ENCODE peak calls at places on chromosomes 7 and 10, in five cellular contexts. X is Peyer's patch, E is adrenal gland, F is heart left ventricle, P is body of pancreas. A is an unnamed sample.

GRCh38 chr7:88758355-88759215 is 915 bp upstream of the ZNF804B start:
- DNase-seq in X (no peak), E (peak), F (peak), P (peak), A (no peak)

GRCh38 chr10:21173433-21173963 is 276.4 kb upstream of the NEBL start:
- DNase-seq in X (peak), E (peak), F (no peak), P (peak), A (no peak)

GRCh38 chr7:23477962-23478866 is 7.9 kb upstream of the IGF2BP3 start:
- DNase-seq in X (no peak), E (no peak), F (no peak), P (no peak), A (no peak)

GRCh38 chr10:32174349-32174893 is 118.2 kb upstream of the KIF5B start:
- DNase-seq in X (no peak), E (no peak), F (no peak), P (no peak), A (no peak)

GRCh38 chr10:14022954-14023353 is 307.8 kb downstream of the FRMD4A start:
- DNase-seq in X (no peak), E (no peak), F (no peak), P (no peak), A (no peak)

GRCh38 chr10:124575107-124576035 is 113.7 kb downstream of the LHPP start:
- DNase-seq in X (peak), E (no peak), F (peak), P (no peak), A (peak)

GRCh38 chr10:95290446-95290800 is 380 bp downstream of the PDLIM1 start:
- DNase-seq in X (peak), E (no peak), F (no peak), P (no peak), A (peak)

GRCh38 chr10:59880976-59881510 is 25.3 kb downstream of the CCDC6 start:
- DNase-seq in X (no peak), E (no peak), F (no peak), P (no peak), A (no peak)

GRCh38 chr7:30596043-30596641 is 1.5 kb downstream of the GARS1 start:
- DNase-seq in X (no peak), E (no peak), F (no peak), P (peak), A (no peak)

GRCh38 chr10:66349726-66350125 is 576.1 kb upstream of the LRRTM3 start:
- DNase-seq in X (no peak), E (no peak), F (no peak), P (no peak), A (no peak)

GRCh38 chr10:124992462-124993344 is 50.8 kb downstream of the ZRANB1 start:
- DNase-seq in X (no peak), E (peak), F (peak), P (peak), A (peak)

GRCh38 chr7:36670585-36671431 is 53.5 kb downstream of the AOAH start:
- DNase-seq in X (no peak), E (peak), F (no peak), P (peak), A (no peak)

GRCh38 chr10:103911021-103911459 is 6.9 kb downstream of the STN1 start:
- DNase-seq in X (no peak), E (no peak), F (no peak), P (no peak), A (peak)

GRCh38 chr10:76558586-76558985 is 1079.0 kb downstream of the KCNMA1 start:
- DNase-seq in X (no peak), E (peak), F (no peak), P (peak), A (no peak)

GRCh38 chr10:119020627-119020946 is 8.9 kb upstream of the NANOS1 start:
- DNase-seq in X (no peak), E (no peak), F (no peak), P (no peak), A (no peak)

GRCh38 chr7:50068026-50068425 is 25.0 kb downstream of the ZPBP start:
- DNase-seq in X (no peak), E (no peak), F (no peak), P (peak), A (no peak)

GRCh38 chr10:132470306-132471124 is 67.1 kb upstream of the INPP5A start:
- DNase-seq in X (no peak), E (no peak), F (peak), P (no peak), A (peak)

GRCh38 chr7:27179503-27180430 is 5.3 kb downstream of the HOXA11 start:
- DNase-seq in X (peak), E (no peak), F (no peak), P (peak), A (peak)

GRCh38 chr7:112869111-112869774 is 79.0 kb upstream of the TMEM168 start:
- DNase-seq in X (no peak), E (no peak), F (peak), P (no peak), A (no peak)

GRCh38 chr7:148547946-148548345 is 42.6 kb upstream of the C7orf33 start:
- DNase-seq in X (no peak), E (no peak), F (no peak), P (no peak), A (no peak)

GRCh38 chr7:115005241-115005640 is 83.3 kb downstream of the MDFIC start:
- DNase-seq in X (no peak), E (no peak), F (no peak), P (no peak), A (no peak)

GRCh38 chr10:70367195-70367796 is 15.1 kb downstream of the LRRC20 start:
- DNase-seq in X (no peak), E (no peak), F (no peak), P (no peak), A (no peak)

DNA sequence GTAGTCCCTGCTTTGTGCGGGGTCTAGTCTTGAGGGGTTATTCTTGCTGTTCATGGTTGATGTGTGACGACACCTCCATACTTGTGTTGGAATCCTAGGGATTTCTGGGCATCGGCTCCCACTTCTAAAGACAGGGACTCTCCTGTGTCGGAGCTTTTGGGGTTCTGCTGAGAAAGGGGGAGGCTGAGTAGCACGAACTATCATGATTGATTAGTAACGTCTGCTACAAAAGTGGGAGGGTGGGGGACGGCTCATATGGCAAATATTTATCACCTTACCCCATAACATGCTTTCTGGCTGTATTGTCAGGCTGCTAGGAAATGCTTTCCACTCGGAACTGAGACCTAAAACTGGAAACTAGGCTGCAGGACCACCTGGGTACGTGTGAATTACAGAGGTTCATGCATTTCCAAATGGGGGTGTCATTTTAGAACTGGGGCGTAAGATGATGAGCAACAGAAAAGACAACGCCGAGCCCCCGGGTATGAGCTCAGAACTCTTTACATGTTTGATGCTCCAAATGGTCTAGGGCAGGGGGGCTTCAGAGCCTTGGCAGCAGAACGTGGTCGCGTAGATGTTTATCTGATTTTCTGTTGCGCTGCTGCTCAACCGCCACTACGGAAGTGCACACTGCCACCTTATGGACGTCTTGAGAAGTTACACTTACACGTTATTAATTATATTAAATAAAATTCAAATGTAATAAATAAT is 15.1 kb upstream of the NME8 start:
- DNase-seq in X (no peak), E (peak), F (peak), P (peak), A (peak)
- H3K4me3 ChIP-seq in X (peak), E (peak), F (peak), P (no peak), A (no peak)

GRCh38 chr10:5666324-5667220 is at the start of gene ASB13:
- DNase-seq in X (peak), E (peak), F (peak), P (peak), A (peak)
- TF ChIP-seq POLR2A in X (no peak), E (peak), F (peak), P (peak), A (no peak)

GRCh38 chr10:47299611-47299988 is 397 bp upstream of the GDF10 start:
- DNase-seq in X (no peak), E (no peak), F (no peak), P (no peak), A (no peak)
- H3K4me3 ChIP-seq in X (no peak), E (peak), F (peak), P (peak), A (peak)

DNA sequence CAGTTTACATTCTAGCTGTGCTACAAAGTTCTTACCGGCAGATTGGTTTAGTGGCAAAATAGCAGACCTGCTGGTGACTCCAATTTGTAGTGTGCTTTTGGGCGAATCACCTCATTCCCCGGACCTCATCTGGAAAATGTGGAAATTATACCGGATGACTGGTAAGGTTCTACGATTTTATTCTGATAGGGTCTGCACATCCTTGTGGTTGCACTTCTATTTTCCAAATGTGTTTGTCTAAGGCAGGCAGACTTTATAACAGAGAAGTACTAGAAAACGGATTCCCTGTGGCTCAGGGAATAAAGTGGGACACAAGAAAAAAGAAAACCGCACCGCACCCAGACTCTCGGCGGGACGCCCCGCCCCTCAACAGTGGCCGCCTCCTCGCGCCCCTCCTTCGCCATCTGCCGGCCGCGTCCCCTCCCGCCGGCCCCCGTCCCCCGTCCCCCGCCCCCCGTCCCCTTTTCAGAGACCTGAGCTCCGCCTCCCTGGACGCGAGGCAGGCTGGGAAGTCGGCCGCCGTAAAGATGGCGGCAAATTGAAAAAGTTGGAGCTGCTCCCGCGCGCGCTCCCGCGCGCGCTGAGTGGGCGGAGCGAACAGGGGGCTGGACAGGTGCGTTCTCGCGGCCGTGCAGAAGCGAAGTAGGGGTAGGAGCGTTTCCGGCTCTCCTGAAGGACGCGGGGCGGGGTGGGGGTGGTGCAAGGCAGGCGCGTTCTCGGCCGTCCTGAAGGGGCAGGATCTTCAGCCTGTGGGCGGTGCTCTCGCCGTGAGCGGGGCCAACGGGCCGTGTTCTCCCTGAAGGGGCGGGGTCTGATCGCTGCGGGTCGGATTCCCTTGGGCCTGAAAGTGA is 531 bp upstream of the CCM2 start:
- DNase-seq in X (peak), E (peak), F (peak), P (peak), A (peak)
- TF ChIP-seq POLR2A in X (no peak), E (peak), F (peak), P (peak), A (peak)

GRCh38 chr7:12370249-12370648 is 33.4 kb downstream of the VWDE start:
- DNase-seq in X (no peak), E (no peak), F (no peak), P (no peak), A (no peak)
- H3K4me3 ChIP-seq in X (no peak), E (no peak), F (no peak), P (no peak), A (no peak)

GRCh38 chr10:62816179-62817119 is at the start of gene EGR2:
- DNase-seq in X (peak), E (peak), F (peak), P (peak), A (peak)
- TF ChIP-seq POLR2A in X (peak), E (no peak), F (no peak), P (peak), A (no peak)

GRCh38 chr7:1538544-1539345 is 8.2 kb downstream of the MAFK start:
- DNase-seq in X (no peak), E (peak), F (peak), P (no peak), A (no peak)

GRCh38 chr7:1536768-1537630 is 6.5 kb downstream of the MAFK start:
- DNase-seq in X (peak), E (peak), F (peak), P (peak), A (peak)

GRCh38 chr7:1536105-1536767 is 5.7 kb downstream of the MAFK start:
- DNase-seq in X (no peak), E (peak), F (peak), P (no peak), A (peak)

GRCh38 chr7:1539346-1540321 is 9.1 kb downstream of the MAFK start:
- DNase-seq in X (no peak), E (peak), F (peak), P (no peak), A (no peak)

GRCh38 chr7:1537631-1538412 is 7.3 kb downstream of the MAFK start:
- DNase-seq in X (peak), E (peak), F (peak), P (peak), A (peak)
- H3K4me3 ChIP-seq in X (peak), E (peak), F (peak), P (no peak), A (peak)

A was measured in spleen.